ENCODE peak calls at places on chromosomes 11 and 22, in seven cellular contexts. One of them, this sample, is unnamed.

GRCh38 chr11:118153976-118154375 is 1.4 kb upstream of the SCN4B start:
- DNase-seq in transverse colon: no peak
- DNase-seq in K562: no peak
- DNase-seq in stomach: no peak
- DNase-seq in H1: no peak
- DNase-seq in SK-N-SH: no peak
- DNase-seq in sigmoid colon: no peak
- DNase-seq in this sample: no peak

GRCh38 chr11:1946812-1947480 is at the start of gene MRPL23:
- DNase-seq in transverse colon: peak
- DNase-seq in K562: no peak
- DNase-seq in stomach: no peak
- DNase-seq in H1: no peak
- DNase-seq in SK-N-SH: no peak
- DNase-seq in sigmoid colon: peak
- DNase-seq in this sample: no peak

GRCh38 chr22:46031965-46032851 is 55.2 kb upstream of the WNT7B start:
- DNase-seq in transverse colon: no peak
- DNase-seq in K562: no peak
- DNase-seq in stomach: no peak
- DNase-seq in H1: no peak
- DNase-seq in SK-N-SH: peak
- DNase-seq in sigmoid colon: peak
- DNase-seq in this sample: peak

GRCh38 chr11:36702330-36703054 is 104.5 kb upstream of the RAG2 start:
- DNase-seq in transverse colon: no peak
- DNase-seq in K562: peak
- DNase-seq in stomach: no peak
- DNase-seq in H1: peak
- DNase-seq in SK-N-SH: peak
- DNase-seq in sigmoid colon: no peak
- DNase-seq in this sample: no peak

GRCh38 chr22:40635008-40635939 is 1.2 kb downstream of the MRTFA start:
- DNase-seq in transverse colon: no peak
- DNase-seq in K562: no peak
- DNase-seq in stomach: no peak
- DNase-seq in H1: no peak
- DNase-seq in SK-N-SH: no peak
- DNase-seq in sigmoid colon: peak
- DNase-seq in this sample: no peak

GRCh38 chr11:47858169-47858543 is 10.0 kb upstream of the NUP160 start:
- DNase-seq in transverse colon: no peak
- DNase-seq in K562: no peak
- DNase-seq in stomach: no peak
- DNase-seq in H1: no peak
- DNase-seq in SK-N-SH: no peak
- DNase-seq in sigmoid colon: no peak
- DNase-seq in this sample: no peak

GRCh38 chr11:34448223-34448994 is 9.7 kb downstream of the CAT start:
- DNase-seq in transverse colon: no peak
- DNase-seq in K562: no peak
- DNase-seq in stomach: no peak
- DNase-seq in H1: no peak
- DNase-seq in SK-N-SH: no peak
- DNase-seq in sigmoid colon: no peak
- DNase-seq in this sample: no peak

GRCh38 chr11:126718319-126718718 is 282.3 kb downstream of the KIRREL3 start:
- DNase-seq in transverse colon: no peak
- DNase-seq in K562: no peak
- DNase-seq in stomach: no peak
- DNase-seq in H1: no peak
- DNase-seq in SK-N-SH: no peak
- DNase-seq in sigmoid colon: no peak
- DNase-seq in this sample: no peak

GRCh38 chr11:122893131-122893530 is 10.6 kb downstream of the JHY start:
- DNase-seq in transverse colon: no peak
- DNase-seq in K562: no peak
- DNase-seq in stomach: no peak
- DNase-seq in H1: no peak
- DNase-seq in SK-N-SH: no peak
- DNase-seq in sigmoid colon: no peak
- DNase-seq in this sample: no peak

GRCh38 chr22:17818649-17819048 is 44.4 kb upstream of the BID start:
- DNase-seq in transverse colon: no peak
- DNase-seq in K562: no peak
- DNase-seq in stomach: no peak
- DNase-seq in H1: no peak
- DNase-seq in SK-N-SH: no peak
- DNase-seq in sigmoid colon: no peak
- DNase-seq in this sample: no peak

GRCh38 chr11:34363363-34364084 is 5.7 kb upstream of the ABTB2 start:
- DNase-seq in transverse colon: no peak
- DNase-seq in K562: no peak
- DNase-seq in stomach: no peak
- DNase-seq in H1: no peak
- DNase-seq in SK-N-SH: no peak
- DNase-seq in sigmoid colon: no peak
- DNase-seq in this sample: no peak

GRCh38 chr11:114133548-114134329 is 74.2 kb downstream of the ZBTB16 start:
- DNase-seq in transverse colon: peak
- DNase-seq in K562: no peak
- DNase-seq in stomach: no peak
- DNase-seq in H1: no peak
- DNase-seq in SK-N-SH: no peak
- DNase-seq in sigmoid colon: no peak
- DNase-seq in this sample: no peak

GRCh38 chr11:132456735-132457328 is 1075.5 kb downstream of the OPCML start:
- DNase-seq in transverse colon: no peak
- DNase-seq in K562: no peak
- DNase-seq in stomach: no peak
- DNase-seq in H1: no peak
- DNase-seq in SK-N-SH: no peak
- DNase-seq in sigmoid colon: no peak
- DNase-seq in this sample: no peak

GRCh38 chr11:30585067-30585891 is 874 bp downstream of the MPPED2 start:
- DNase-seq in transverse colon: no peak
- DNase-seq in K562: no peak
- DNase-seq in stomach: peak
- DNase-seq in H1: no peak
- DNase-seq in SK-N-SH: peak
- DNase-seq in sigmoid colon: peak
- DNase-seq in this sample: peak

GRCh38 chr11:73645570-73645969 is 811 bp upstream of the PLEKHB1 start:
- DNase-seq in transverse colon: no peak
- DNase-seq in K562: no peak
- DNase-seq in stomach: no peak
- DNase-seq in H1: no peak
- DNase-seq in SK-N-SH: no peak
- DNase-seq in sigmoid colon: no peak
- DNase-seq in this sample: no peak

GRCh38 chr11:73648629-73649046 is 2.3 kb downstream of the PLEKHB1 start:
- DNase-seq in transverse colon: no peak
- DNase-seq in K562: no peak
- DNase-seq in stomach: no peak
- DNase-seq in H1: no peak
- DNase-seq in SK-N-SH: no peak
- DNase-seq in sigmoid colon: no peak
- DNase-seq in this sample: no peak

GRCh38 chr11:73645972-73646631 is at the start of gene PLEKHB1:
- DNase-seq in transverse colon: no peak
- DNase-seq in K562: no peak
- DNase-seq in stomach: no peak
- DNase-seq in H1: no peak
- DNase-seq in SK-N-SH: no peak
- DNase-seq in sigmoid colon: no peak
- DNase-seq in this sample: no peak

GRCh38 chr11:73649206-73649605 is 2.8 kb downstream of the PLEKHB1 start:
- DNase-seq in transverse colon: no peak
- DNase-seq in K562: no peak
- DNase-seq in stomach: no peak
- DNase-seq in H1: no peak
- DNase-seq in SK-N-SH: no peak
- DNase-seq in sigmoid colon: no peak
- DNase-seq in this sample: no peak

DNA sequence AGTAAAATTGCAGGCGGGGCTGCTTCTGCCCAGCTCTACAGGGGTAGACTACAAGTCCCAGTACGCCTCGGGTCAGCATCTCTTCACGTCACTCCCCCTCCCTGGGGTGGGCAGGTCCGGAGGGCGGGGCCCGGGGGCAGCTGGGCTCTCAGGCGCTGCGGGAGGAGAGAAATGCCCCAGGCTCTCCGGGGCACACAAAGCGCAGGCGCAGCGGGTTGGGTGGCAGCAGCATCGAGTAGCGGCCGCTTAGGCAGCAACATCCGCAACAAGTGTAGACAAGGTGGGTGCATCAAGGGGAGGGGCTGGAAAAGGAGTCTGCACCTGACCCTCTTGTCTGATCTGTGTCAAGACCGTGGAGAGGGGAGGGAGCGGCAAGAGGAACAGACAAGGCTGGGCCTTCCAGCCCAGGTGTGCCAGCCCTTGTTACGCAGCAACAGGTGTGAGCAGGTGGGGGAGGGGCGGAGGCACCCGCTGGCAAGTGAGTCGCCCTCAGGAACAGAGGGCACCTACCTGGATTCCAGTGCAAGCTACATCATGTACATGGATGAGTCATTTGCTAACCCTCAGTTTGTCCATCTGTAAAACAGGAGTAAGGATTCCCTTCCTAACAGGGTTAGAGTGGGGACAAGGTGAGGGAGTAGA is 1.2 kb downstream of the PLEKHB1 start:
- DNase-seq in transverse colon: peak
- DNase-seq in K562: peak
- DNase-seq in stomach: peak
- DNase-seq in H1: peak
- DNase-seq in SK-N-SH: peak
- DNase-seq in sigmoid colon: peak
- DNase-seq in this sample: peak
- TF ChIP-seq EP300 in transverse colon: no peak
- TF ChIP-seq EP300 in K562: no peak
- TF ChIP-seq EP300 in stomach: no peak
- TF ChIP-seq EP300 in H1: peak
- TF ChIP-seq EP300 in SK-N-SH: no peak
- TF ChIP-seq EP300 in sigmoid colon: no peak
- TF ChIP-seq EP300 in this sample: no peak

GRCh38 chr22:23695141-23695540 is 4.3 kb downstream of the RGL4 start:
- DNase-seq in transverse colon: no peak
- DNase-seq in K562: no peak
- DNase-seq in stomach: no peak
- DNase-seq in H1: no peak
- DNase-seq in SK-N-SH: no peak
- DNase-seq in sigmoid colon: no peak
- DNase-seq in this sample: peak

GRCh38 chr22:23698094-23698493 is 7.3 kb downstream of the RGL4 start:
- DNase-seq in transverse colon: no peak
- DNase-seq in K562: no peak
- DNase-seq in stomach: no peak
- DNase-seq in H1: no peak
- DNase-seq in SK-N-SH: no peak
- DNase-seq in sigmoid colon: no peak
- DNase-seq in this sample: no peak

GRCh38 chr22:23695748-23696325 is 5.0 kb downstream of the RGL4 start:
- DNase-seq in transverse colon: no peak
- DNase-seq in K562: no peak
- DNase-seq in stomach: no peak
- DNase-seq in H1: no peak
- DNase-seq in SK-N-SH: no peak
- DNase-seq in sigmoid colon: no peak
- DNase-seq in this sample: no peak

GRCh38 chr22:23697031-23697970 is 6.5 kb downstream of the RGL4 start:
- DNase-seq in transverse colon: no peak
- DNase-seq in K562: no peak
- DNase-seq in stomach: no peak
- DNase-seq in H1: no peak
- DNase-seq in SK-N-SH: no peak
- DNase-seq in sigmoid colon: no peak
- DNase-seq in this sample: no peak

GRCh38 chr22:23696326-23696851 is 5.6 kb downstream of the RGL4 start:
- DNase-seq in transverse colon: peak
- DNase-seq in K562: no peak
- DNase-seq in stomach: peak
- DNase-seq in H1: no peak
- DNase-seq in SK-N-SH: no peak
- DNase-seq in sigmoid colon: no peak
- DNase-seq in this sample: no peak
- TF ChIP-seq POLR2AphosphoS5 in transverse colon: peak
- TF ChIP-seq POLR2AphosphoS5 in K562: no peak
- TF ChIP-seq POLR2AphosphoS5 in stomach: no peak
- TF ChIP-seq POLR2AphosphoS5 in H1: no peak
- TF ChIP-seq POLR2AphosphoS5 in SK-N-SH: no peak
- TF ChIP-seq POLR2AphosphoS5 in sigmoid colon: no peak
- TF ChIP-seq POLR2AphosphoS5 in this sample: no peak

DNA sequence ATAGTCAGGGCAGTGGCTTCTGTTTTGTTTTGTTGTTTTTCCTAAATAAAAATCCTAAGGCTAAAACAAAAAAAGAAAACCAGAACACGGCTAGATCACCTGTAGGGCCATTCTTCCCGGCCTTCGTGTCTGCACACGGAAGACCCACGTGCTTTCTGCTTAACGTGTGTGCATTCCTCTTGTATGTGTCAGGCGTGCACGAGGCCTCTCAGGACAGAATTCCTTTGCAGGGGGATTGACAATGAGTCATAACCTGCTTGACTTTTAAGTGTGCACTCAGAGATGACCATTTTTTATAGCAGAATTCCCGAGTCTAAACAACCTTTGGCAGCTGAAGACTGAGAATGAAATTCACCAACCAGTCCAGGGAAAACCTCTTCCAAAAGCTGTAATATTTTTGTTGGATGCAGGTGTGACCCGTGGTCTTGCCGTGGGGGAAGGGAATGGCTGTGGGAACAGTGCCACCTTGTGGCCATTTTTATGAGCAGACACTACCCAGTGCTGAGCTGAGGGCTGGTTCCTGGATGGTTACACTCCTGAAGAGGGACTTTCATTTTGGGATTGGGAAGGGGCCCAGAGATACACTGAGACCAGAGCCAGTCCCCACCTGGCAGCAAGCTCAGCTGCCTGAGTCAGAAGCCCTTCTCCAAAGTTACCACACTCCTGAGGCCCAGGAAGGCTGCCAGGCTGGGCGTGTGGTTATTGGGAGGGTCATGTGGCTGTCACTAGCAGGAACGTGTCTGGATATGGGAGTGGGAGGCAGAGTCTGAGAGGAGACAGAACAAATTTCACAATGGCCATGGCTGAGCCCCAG is 35.7 kb upstream of the DKK3 start:
- DNase-seq in transverse colon: peak
- DNase-seq in K562: peak
- DNase-seq in stomach: peak
- DNase-seq in H1: peak
- DNase-seq in SK-N-SH: peak
- DNase-seq in sigmoid colon: peak
- DNase-seq in this sample: peak
- TF ChIP-seq EP300 in transverse colon: peak
- TF ChIP-seq EP300 in K562: no peak
- TF ChIP-seq EP300 in stomach: no peak
- TF ChIP-seq EP300 in H1: no peak
- TF ChIP-seq EP300 in SK-N-SH: peak
- TF ChIP-seq EP300 in sigmoid colon: peak
- TF ChIP-seq EP300 in this sample: peak

DNA sequence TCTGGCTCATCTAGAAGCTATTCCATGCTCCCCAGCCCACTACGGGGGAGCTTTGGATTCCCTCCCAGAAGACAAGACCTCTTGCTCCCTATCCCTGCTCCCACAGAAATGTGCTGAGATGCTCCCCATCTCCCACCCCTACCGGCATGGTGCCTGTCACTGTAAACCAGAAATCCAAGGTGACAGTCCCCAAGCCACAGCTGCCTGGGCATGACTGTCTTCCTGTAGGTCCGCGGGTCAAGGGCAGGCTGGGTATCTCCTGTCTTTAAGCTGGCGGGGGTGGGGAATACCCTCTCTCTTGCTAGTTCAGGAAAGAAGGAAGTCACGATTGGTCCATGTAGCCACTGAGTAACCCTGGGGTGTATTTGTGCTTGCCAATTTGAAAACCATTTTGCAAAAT is 12.4 kb upstream of the MYO18B start:
- DNase-seq in transverse colon: no peak
- DNase-seq in K562: no peak
- DNase-seq in stomach: peak
- DNase-seq in H1: no peak
- DNase-seq in SK-N-SH: no peak
- DNase-seq in sigmoid colon: no peak
- DNase-seq in this sample: no peak
- TF ChIP-seq POLR2AphosphoS5 in transverse colon: no peak
- TF ChIP-seq POLR2AphosphoS5 in K562: no peak
- TF ChIP-seq POLR2AphosphoS5 in stomach: no peak
- TF ChIP-seq POLR2AphosphoS5 in H1: no peak
- TF ChIP-seq POLR2AphosphoS5 in SK-N-SH: no peak
- TF ChIP-seq POLR2AphosphoS5 in sigmoid colon: no peak
- TF ChIP-seq POLR2AphosphoS5 in this sample: no peak